ENCODE peak calls at places on chromosomes 11 and 22, in seven cellular contexts. B is H9, A is mesenchymal stem cell, F is neuronal stem cell, H is mesendoderm, L is trophoblast cell, Z is IMR-90. C is an unnamed sample.

GRCh38 chr22:46068908-46069481 is 81.3 kb upstream of the PPARA start:
- DNase-seq in L (no peak), B (no peak), A (peak; percentile 14), Z (peak; percentile 49), F (no peak), H (no peak), C (no peak)

GRCh38 chr11:132561937-132562336 is 970.4 kb downstream of the OPCML start:
- DNase-seq in H (no peak), Z (no peak), A (no peak), L (no peak), B (no peak), F (no peak), C (no peak)

GRCh38 chr11:655036-655726 is 18.1 kb downstream of the DRD4 start:
- DNase-seq in H (no peak), A (no peak), Z (no peak), F (no peak), B (no peak), L (no peak), C (no peak)

GRCh38 chr11:58628446-58628845 is 6.0 kb downstream of the CNTF start:
- DNase-seq in H (no peak), B (no peak), L (no peak), F (no peak), Z (peak; percentile 42), A (no peak), C (no peak)

GRCh38 chr11:8802263-8802662 is 108.7 kb upstream of the AKIP1 start:
- DNase-seq in L (no peak), A (no peak), B (no peak), H (no peak), F (no peak), Z (no peak), C (no peak)

GRCh38 chr11:128796275-128796674 is 70.8 kb downstream of the KCNJ1 start:
- DNase-seq in B (no peak), L (no peak), F (no peak), A (no peak), Z (peak; percentile 79), H (no peak), C (no peak)

GRCh38 chr22:39106326-39106725 is 9.3 kb downstream of the APOBEC3H start:
- DNase-seq in H (no peak), F (no peak), Z (no peak), A (no peak), B (no peak), L (no peak), C (no peak)

GRCh38 chr22:17597217-17597616 is 31.3 kb downstream of the ATP6V1E1 start:
- DNase-seq in Z (peak; percentile 42), A (peak; percentile 9), B (no peak), L (peak; percentile 44), F (no peak), H (no peak), C (no peak)

GRCh38 chr11:78256962-78257361 is 68.2 kb downstream of the USP35 start:
- DNase-seq in A (peak; percentile 57), L (no peak), F (no peak), B (no peak), H (peak; percentile 27), Z (peak; percentile 92), C (no peak)

GRCh38 chr11:122367809-122368231 is 251.8 kb upstream of the BLID start:
- DNase-seq in A (peak; percentile 17), B (no peak), H (no peak), F (no peak), L (peak; percentile 2), Z (peak; percentile 82), C (no peak)

GRCh38 chr11:83809274-83809673 is 523.1 kb upstream of the CCDC90B start:
- DNase-seq in B (no peak), A (no peak), H (no peak), L (no peak), F (no peak), Z (no peak), C (no peak)

GRCh38 chr11:85946221-85946620 is 91.0 kb downstream of the CCDC83 start:
- DNase-seq in H (no peak), Z (peak; percentile 58), F (no peak), B (no peak), A (no peak), L (no peak), C (no peak)

GRCh38 chr22:40709752-40710413 is 30.6 kb downstream of the MCHR1 start:
- DNase-seq in F (no peak), Z (peak; percentile 84), L (peak; percentile 66), A (peak; percentile 82), B (no peak), H (peak; percentile 79), C (no peak)

GRCh38 chr11:106608677-106609076 is 409.6 kb downstream of the GUCY1A2 start:
- DNase-seq in F (no peak), H (no peak), A (peak; percentile 33), L (peak; percentile 12), Z (peak; percentile 69), B (no peak), C (no peak)

GRCh38 chr11:34805937-34806336 is 110.2 kb downstream of the APIP start:
- DNase-seq in L (no peak), B (no peak), A (no peak), H (no peak), Z (no peak), F (no peak), C (no peak)

GRCh38 chr11:69348414-69349235 is 54.7 kb downstream of the MYEOV start:
- DNase-seq in A (no peak), H (peak; percentile 5), B (no peak), F (no peak), Z (no peak), L (no peak), C (no peak)

GRCh38 chr11:132925825-132926469 is 606.4 kb downstream of the OPCML start:
- DNase-seq in B (no peak), H (no peak), L (no peak), Z (no peak), F (no peak), A (no peak), C (no peak)

GRCh38 chr22:37428649-37429586 is 1.6 kb upstream of the ELFN2 start:
- DNase-seq in B (peak; percentile 80), Z (peak; percentile 43), H (peak; percentile 80), A (peak; percentile 76), L (peak; percentile 50), F (peak; percentile 83), C (peak; percentile 56)

GRCh38 chr11:44623716-44624491 is 58.4 kb downstream of the CD82 start:
- DNase-seq in A (no peak), F (no peak), L (peak; percentile 3), H (no peak), B (peak; percentile 20), Z (peak; percentile 43), C (peak; percentile 42)

GRCh38 chr11:27108809-27109208 is 68.2 kb downstream of the BBOX1 start:
- DNase-seq in A (no peak), Z (no peak), B (no peak), H (no peak), L (no peak), F (no peak), C (no peak)

GRCh38 chr11:86245369-86246292 is 1.1 kb downstream of the EED start:
- DNase-seq in H (peak; percentile 60), Z (peak; percentile 6), A (peak; percentile 42), B (peak; percentile 38), L (peak; percentile 37), F (peak; percentile 17), C (no peak)

GRCh38 chr11:64970731-64971151 is 1.2 kb downstream of the MAJIN start:
- DNase-seq in F (no peak), B (no peak), L (no peak), Z (no peak), A (no peak), H (no peak), C (no peak)

GRCh38 chr22:37604875-37605274 is 3.8 kb upstream of the GGA1 start:
- DNase-seq in B (no peak), L (no peak), Z (no peak), F (no peak), H (no peak), A (no peak), C (no peak)

GRCh38 chr22:40235418-40235817 is 57.7 kb downstream of the TNRC6B start:
- DNase-seq in F (no peak), H (no peak), L (no peak), B (no peak), A (no peak), Z (no peak), C (no peak)

GRCh38 chr11:76574406-76574805 is 96.1 kb downstream of the LRRC32 start:
- DNase-seq in H (peak; percentile 86), L (peak; percentile 98), Z (peak; percentile 70), B (no peak), A (peak; percentile 34), F (no peak), C (no peak)

GRCh38 chr11:68014157-68014965 is 4.2 kb downstream of the ALDH3B1 start:
- DNase-seq in A (peak; percentile 73), Z (peak; percentile 87), H (no peak), B (no peak), L (peak; percentile 57), F (no peak), C (no peak)
- H4K8ac ChIP-seq in A (peak overlapping the region; percentile 66), Z (peak overlapping the region; percentile 88), H (no peak overlapping the region), B (no peak overlapping the region), L (peak overlapping the region; percentile 7), F (no peak overlapping the region), C (peak overlapping the region; percentile 35)

GRCh38 chr11:95074806-95075563 is 8.3 kb downstream of the SRSF8 start:
- DNase-seq in F (no peak), L (no peak), Z (no peak), H (no peak), A (no peak), B (no peak), C (no peak)
- H4K8ac ChIP-seq in F (no peak overlapping the region), L (no peak overlapping the region), Z (no peak overlapping the region), H (no peak overlapping the region), A (peak overlapping the region; percentile 59), B (no peak overlapping the region), C (no peak overlapping the region)

GRCh38 chr11:127639916-127640315 is 639.3 kb upstream of the KIRREL3 start:
- DNase-seq in Z (peak; percentile 12), L (no peak), A (no peak), B (no peak), F (no peak), H (no peak), C (no peak)

GRCh38 chr11:127648604-127649003 is 648.0 kb upstream of the KIRREL3 start:
- DNase-seq in L (no peak), F (no peak), H (no peak), Z (no peak), A (no peak), B (no peak), C (no peak)

GRCh38 chr11:127640822-127641485 is 640.4 kb upstream of the KIRREL3 start:
- DNase-seq in B (no peak), F (no peak), Z (peak; percentile 57), H (no peak), A (peak; percentile 66), L (no peak), C (no peak)

GRCh38 chr11:127643659-127644058 is 643.1 kb upstream of the KIRREL3 start:
- DNase-seq in A (no peak), H (no peak), F (no peak), B (no peak), L (no peak), Z (no peak), C (no peak)

DNA sequence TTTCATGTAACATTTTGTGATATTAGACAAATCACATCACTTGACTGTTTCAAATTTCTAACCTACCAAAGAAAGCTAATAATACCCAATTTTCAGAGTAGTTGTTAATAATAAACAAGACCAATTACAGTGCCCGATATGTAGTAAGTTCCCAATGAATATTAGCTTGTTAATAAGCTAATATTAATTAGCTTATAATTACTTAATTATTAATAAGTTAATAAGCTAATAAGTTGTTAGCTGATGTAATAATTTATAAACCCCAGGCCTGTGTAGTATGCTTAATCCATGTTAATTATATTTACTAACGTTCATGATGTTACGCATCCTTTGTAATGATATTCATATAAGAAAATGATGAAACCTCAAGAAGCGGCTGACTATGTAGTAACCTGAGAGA is 643.8 kb upstream of the KIRREL3 start:
- DNase-seq in Z (no peak), H (no peak), A (no peak), L (no peak), F (no peak), B (no peak), C (no peak)
- H4K8ac ChIP-seq in Z (no peak overlapping the region), H (no peak overlapping the region), A (no peak overlapping the region), L (no peak overlapping the region), F (no peak overlapping the region), B (no peak overlapping the region), C (no peak overlapping the region)

GRCh38 chr11:61057615-61058014 is 44.7 kb upstream of the CD5 start:
- DNase-seq in A (no peak), F (no peak), Z (no peak), L (no peak), H (no peak), B (no peak), C (no peak)
- H4K8ac ChIP-seq in A (no peak overlapping the region), F (no peak overlapping the region), Z (no peak overlapping the region), L (no peak overlapping the region), H (no peak overlapping the region), B (no peak overlapping the region), C (no peak overlapping the region)

C was measured in H1.